ENCODE peak calls at places on chromosomes 12 and 14, in four cellular contexts. O is right cardiac atrium, W is PC-3, J is brain microvascular endothelial cell. C is an unnamed sample.

GRCh38 chr14:47278233-47278842 is 397.1 kb downstream of the MDGA2 start:
- DNase-seq in O (no peak), J (peak; percentile 45), W (peak; percentile 70), C (no peak)

GRCh38 chr12:105100207-105100985 is 7.1 kb upstream of the WASHC4 start:
- DNase-seq in J (peak; percentile 55), O (no peak), W (peak; percentile 69), C (no peak)

GRCh38 chr12:54479421-54479820 is 6.0 kb upstream of the GTSF1 start:
- DNase-seq in O (no peak), W (peak; percentile 9), J (peak; percentile 28), C (no peak)

GRCh38 chr12:64598831-64599230 is 11.5 kb upstream of the RASSF3 start:
- DNase-seq in O (no peak), J (no peak), W (no peak), C (no peak)

GRCh38 chr12:462936-463705 is 3.4 kb downstream of the B4GALNT3 start:
- DNase-seq in J (no peak), W (peak; percentile 66), O (no peak), C (peak; percentile 62)

GRCh38 chr12:15227004-15227679 is 5.9 kb upstream of the RERG start:
- DNase-seq in O (peak; percentile 68), J (peak; percentile 65), W (peak; percentile 67), C (peak; percentile 52)

GRCh38 chr12:116236148-116236731 is 41.3 kb downstream of the MED13L start:
- DNase-seq in O (no peak), W (peak; percentile 69), J (peak; percentile 32), C (no peak)

GRCh38 chr12:104672501-104673265 is 215.9 kb downstream of the CHST11 start:
- DNase-seq in W (peak; percentile 59), J (no peak), O (peak; percentile 69), C (peak; percentile 63)

GRCh38 chr12:127773520-127773919 is 493.4 kb upstream of the TMEM132C start:
- DNase-seq in O (no peak), J (no peak), W (peak; percentile 66), C (no peak)

GRCh38 chr14:76827696-76828301 is 1.6 kb downstream of the LRRC74A start:
- DNase-seq in J (no peak), O (peak; percentile 81), W (no peak), C (no peak)

GRCh38 chr14:81533212-81533535 is 479 bp downstream of the SEL1L start:
- DNase-seq in W (no peak), O (no peak), J (no peak), C (no peak)

GRCh38 chr12:12441051-12441807 is 84.4 kb downstream of the BORCS5 start:
- DNase-seq in J (no peak), O (no peak), W (no peak), C (no peak)

GRCh38 chr12:42769455-42769854 is 179.9 kb upstream of the PRICKLE1 start:
- DNase-seq in O (peak; percentile 32), J (no peak), W (no peak), C (no peak)

GRCh38 chr12:85466906-85467305 is 186.9 kb downstream of the ALX1 start:
- DNase-seq in J (peak; percentile 19), O (no peak), W (peak; percentile 66), C (no peak)

GRCh38 chr12:71780207-71780822 is 25.7 kb downstream of the RAB21 start:
- DNase-seq in J (peak; percentile 48), O (no peak), W (peak; percentile 63), C (no peak)

GRCh38 chr14:41498959-41499358 is 107.7 kb upstream of the LRFN5 start:
- DNase-seq in J (no peak), O (no peak), W (peak; percentile 4), C (no peak)

GRCh38 chr12:28051516-28052456 is 79.3 kb upstream of the PTHLH start:
- DNase-seq in W (no peak), J (peak; percentile 30), O (no peak), C (no peak)

GRCh38 chr14:50529288-50530179 is 2.8 kb downstream of the MAP4K5 start:
- DNase-seq in J (peak; percentile 34), O (no peak), W (peak; percentile 34), C (no peak)

GRCh38 chr14:104294983-104295680 is 156.7 kb downstream of the KIF26A start:
- DNase-seq in O (peak; percentile 41), W (no peak), J (no peak), C (peak; percentile 31)

GRCh38 chr12:70971395-70971794 is 50.9 kb upstream of the PTPRR start:
- DNase-seq in J (no peak), O (no peak), W (peak; percentile 72), C (no peak)

GRCh38 chr14:50320279-50320678 is 8.2 kb downstream of the DMAC2L start:
- DNase-seq in O (no peak), W (no peak), J (peak; percentile 71), C (no peak)

GRCh38 chr14:76953196-76953945 is 75.1 kb downstream of the IRF2BPL start:
- DNase-seq in O (peak; percentile 84), W (peak; percentile 98), J (peak; percentile 64), C (peak; percentile 82)

GRCh38 chr12:42730286-42730685 is 140.7 kb upstream of the PRICKLE1 start:
- DNase-seq in W (peak; percentile 36), J (peak; percentile 33), O (no peak), C (no peak)

GRCh38 chr14:23930742-23931141 is 22.8 kb upstream of the DHRS4 start:
- DNase-seq in O (no peak), W (peak; percentile 7), J (peak; percentile 4), C (no peak)

GRCh38 chr14:49849213-49849847 is 3.3 kb downstream of the NEMF start:
- DNase-seq in W (peak; percentile 89), J (no peak), O (no peak), C (no peak)

GRCh38 chr14:24398298-24398942 is 383 bp upstream of the NYNRIN start:
- DNase-seq in W (no peak), O (peak; percentile 83), J (no peak), C (no peak)

GRCh38 chr12:69330475-69331473 is 17.4 kb upstream of the LYZ start:
- DNase-seq in J (no peak), O (no peak), W (peak; percentile 38), C (peak; percentile 66)

GRCh38 chr12:105561981-105562726 is 231.7 kb downstream of the C12orf75 start:
- DNase-seq in O (peak; percentile 75), W (peak; percentile 96), J (peak; percentile 67), C (no peak)

GRCh38 chr12:91040356-91040755 is 17.5 kb downstream of the KERA start:
- DNase-seq in W (no peak), O (no peak), J (no peak), C (no peak)

GRCh38 chr12:104958946-104959841 is 1.1 kb upstream of the SLC41A2 start:
- DNase-seq in W (peak; percentile 42), O (peak; percentile 44), J (peak; percentile 25), C (no peak)

GRCh38 chr14:52879958-52880357 is 70.9 kb downstream of the FERMT2 start:
- DNase-seq in O (no peak), W (peak; percentile 9), J (peak; percentile 75), C (no peak)

GRCh38 chr12:92244036-92244435 is 98.4 kb upstream of the BTG1 start:
- DNase-seq in W (no peak), J (no peak), O (no peak), C (no peak)

GRCh38 chr12:91667698-91668097 is 477.9 kb downstream of the BTG1 start:
- DNase-seq in J (no peak), O (no peak), W (no peak), C (no peak)

GRCh38 chr14:78950654-78951053 is 780.5 kb downstream of the NRXN3 start:
- DNase-seq in J (peak; percentile 72), W (peak; percentile 32), O (no peak), C (no peak)

GRCh38 chr14:96455588-96455987 is 46.6 kb upstream of the PAPOLA start:
- DNase-seq in J (no peak), O (no peak), W (no peak), C (no peak)

GRCh38 chr12:110923192-110923591 is 2.8 kb upstream of the MYL2 start:
- DNase-seq in O (no peak), J (no peak), W (no peak), C (no peak)

GRCh38 chr14:28101992-28102391 is 664.6 kb upstream of the FOXG1 start:
- DNase-seq in W (no peak), J (no peak), O (no peak), C (no peak)

GRCh38 chr12:18436163-18436562 is 174.8 kb downstream of the PIK3C2G start:
- DNase-seq in W (no peak), O (no peak), J (peak; percentile 26), C (no peak)

GRCh38 chr12:5220835-5221234 is 177.2 kb downstream of the KCNA5 start:
- DNase-seq in O (no peak), W (no peak), J (no peak), C (no peak)

GRCh38 chr14:50357124-50357523 is 39.6 kb downstream of the CDKL1 start:
- DNase-seq in W (no peak), O (no peak), J (no peak), C (no peak)

DNA sequence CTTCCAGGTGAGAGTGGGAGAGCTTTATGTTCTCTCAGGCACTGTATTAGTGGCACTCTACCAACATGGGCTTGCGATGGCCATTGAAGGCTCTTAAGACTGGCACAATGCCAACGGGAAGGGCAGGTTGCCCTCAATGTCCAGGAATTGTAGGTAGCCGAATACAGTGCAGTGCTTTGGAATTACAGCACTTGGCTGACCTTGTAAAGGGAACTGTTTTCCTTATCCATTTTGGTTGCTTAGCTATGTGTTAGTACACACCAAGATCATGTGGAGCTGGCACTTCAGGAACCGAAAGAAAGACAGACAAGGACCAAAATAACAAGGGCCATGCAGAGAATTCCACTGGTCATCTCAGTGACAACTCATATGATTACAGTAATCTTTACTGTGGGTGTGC is 72.7 kb downstream of the DYRK2 start:
- DNase-seq in J (no peak), W (no peak), O (peak; percentile 54), C (no peak)
- H3K27ac ChIP-seq in J (no peak overlapping the region), W (no peak overlapping the region), O (peak overlapping the region; percentile 77), C (no peak overlapping the region)

GRCh38 chr12:114656906-114657596 is 26.9 kb downstream of the TBX3 start:
- DNase-seq in J (no peak), O (no peak), W (no peak), C (no peak)

GRCh38 chr12:114659084-114659483 is 24.9 kb downstream of the TBX3 start:
- DNase-seq in W (no peak), J (no peak), O (no peak), C (no peak)

GRCh38 chr12:114658002-114658441 is 26.0 kb downstream of the TBX3 start:
- DNase-seq in O (no peak), W (no peak), J (no peak), C (no peak)

GRCh38 chr12:114657597-114657920 is 26.4 kb downstream of the TBX3 start:
- DNase-seq in J (no peak), W (no peak), O (no peak), C (no peak)

GRCh38 chr12:114655934-114656697 is 27.9 kb downstream of the TBX3 start:
- DNase-seq in O (no peak), W (peak; percentile 44), J (peak; percentile 94), C (no peak)
- H3K27ac ChIP-seq in O (no peak overlapping the region), W (no peak overlapping the region), J (peak overlapping the region; percentile 60), C (peak overlapping the region; percentile 18)

GRCh38 chr14:74628418-74628817 is 16.4 kb upstream of the LTBP2 start:
- DNase-seq in O (no peak), W (no peak), J (no peak), C (no peak)
- H3K27ac ChIP-seq in O (no peak overlapping the region), W (no peak overlapping the region), J (no peak overlapping the region), C (no peak overlapping the region)

DNA sequence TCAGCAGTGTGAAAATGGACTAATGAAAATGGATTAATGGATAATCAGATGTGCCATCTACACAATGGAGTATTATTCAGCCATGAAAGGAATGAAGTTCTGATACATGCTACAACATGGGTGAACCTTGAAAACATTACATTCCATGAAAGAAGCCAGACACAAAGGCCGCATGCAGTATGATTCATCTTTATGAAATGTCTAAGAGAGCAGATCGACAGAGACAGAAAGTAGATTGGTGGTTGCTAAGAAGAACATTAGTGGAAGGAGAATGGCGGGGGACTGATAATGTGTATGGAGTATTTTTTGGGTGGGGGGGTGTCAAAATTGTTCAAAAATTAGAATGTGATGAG is 47.3 kb downstream of the PRKAB1 start:
- DNase-seq in J (peak; percentile 76), O (no peak), W (peak; percentile 14), C (no peak)
- H3K27ac ChIP-seq in J (peak overlapping the region; percentile 9), O (no peak overlapping the region), W (no peak overlapping the region), C (peak overlapping the region; percentile 79)